ENCODE peak calls at places on chromosome 7, in six cellular contexts. U is H1, Y is cardiac muscle cell, X is fibroblast of lung, C is brain microvascular endothelial cell, R is SJCRH30. D is an unnamed sample. For H3K36me3, the result is how much of the 10 kb centered on the place peaks cover.

GRCh38 chr7:2016021-2016631 is 216.6 kb downstream of the MAD1L1 start:
- DNase-seq in U (peak), Y (no peak), X (no peak), C (no peak), R (no peak), D (peak)

GRCh38 chr7:110944966-110945644 is 145.8 kb upstream of the LRRN3 start:
- DNase-seq in U (no peak), Y (no peak), X (no peak), C (no peak), R (no peak), D (no peak)

GRCh38 chr7:129093867-129094456 is 39.1 kb upstream of the TNPO3 start:
- DNase-seq in U (no peak), Y (no peak), X (no peak), C (no peak), R (no peak), D (no peak)

GRCh38 chr7:232571-233455 is 40.4 kb downstream of the FAM20C start:
- DNase-seq in U (no peak), Y (no peak), X (peak), C (peak), R (no peak), D (no peak)

GRCh38 chr7:82044497-82045080 is 274.7 kb upstream of the HGF start:
- DNase-seq in U (no peak), Y (peak), X (peak), C (peak), R (peak), D (peak)

GRCh38 chr7:42869131-42870020 is 42.5 kb downstream of the C7orf25 start:
- DNase-seq in U (no peak), Y (no peak), X (no peak), C (peak), R (no peak), D (no peak)

GRCh38 chr7:129671276-129671675 is 59.8 kb downstream of the NRF1 start:
- DNase-seq in U (no peak), Y (no peak), X (no peak), C (no peak), R (no peak), D (peak)

GRCh38 chr7:42065942-42066341 is 171.1 kb downstream of the GLI3 start:
- DNase-seq in U (no peak), Y (no peak), X (peak), C (peak), R (no peak), D (no peak)

GRCh38 chr7:103613655-103614642 is 167.9 kb upstream of the SLC26A5 start:
- DNase-seq in U (no peak), Y (peak), X (peak), C (peak), R (peak), D (peak)

GRCh38 chr7:92325173-92325572 is 79.4 kb downstream of the ANKIB1 start:
- DNase-seq in U (no peak), Y (peak), X (peak), C (no peak), R (no peak), D (no peak)

GRCh38 chr7:96187735-96188622 is 133.9 kb downstream of the SLC25A13 start:
- DNase-seq in U (no peak), Y (no peak), X (no peak), C (no peak), R (no peak), D (no peak)

GRCh38 chr7:10156972-10157371 is 816.7 kb upstream of the PHF14 start:
- DNase-seq in U (no peak), Y (no peak), X (no peak), C (no peak), R (no peak), D (no peak)

GRCh38 chr7:927031-927671 is 27.3 kb downstream of the ADAP1 start:
- DNase-seq in U (peak), Y (no peak), X (no peak), C (no peak), R (peak), D (peak)

GRCh38 chr7:47610506-47611044 is 28.7 kb upstream of the TNS3 start:
- DNase-seq in U (no peak), Y (no peak), X (peak), C (peak), R (no peak), D (no peak)

GRCh38 chr7:51031216-51031615 is 248.5 kb upstream of the GRB10 start:
- DNase-seq in U (no peak), Y (no peak), X (no peak), C (no peak), R (no peak), D (no peak)

GRCh38 chr7:4845740-4846142 is 16.1 kb downstream of the PAPOLB start:
- DNase-seq in U (peak), Y (peak), X (peak), C (no peak), R (no peak), D (peak)

GRCh38 chr7:150569245-150569644 is 2.1 kb downstream of the GIMAP4 start:
- DNase-seq in U (no peak), Y (no peak), X (no peak), C (no peak), R (no peak), D (no peak)

GRCh38 chr7:13920053-13920697 is 69.3 kb downstream of the ETV1 start:
- DNase-seq in U (no peak), Y (peak), X (peak), C (peak), R (peak), D (peak)

GRCh38 chr7:95549818-95550529 is 46.3 kb downstream of the PDK4 start:
- DNase-seq in U (no peak), Y (no peak), X (peak), C (peak), R (peak), D (no peak)

GRCh38 chr7:96120856-96121255 is 201.0 kb downstream of the SLC25A13 start:
- DNase-seq in U (no peak), Y (no peak), X (peak), C (no peak), R (no peak), D (no peak)

GRCh38 chr7:1694551-1694950 is 24.5 kb downstream of the ELFN1 start:
- DNase-seq in U (no peak), Y (peak), X (no peak), C (no peak), R (no peak), D (no peak)

GRCh38 chr7:150937848-150938561 is 40.1 kb downstream of the KCNH2 start:
- DNase-seq in U (no peak), Y (no peak), X (peak), C (peak), R (peak), D (peak)

GRCh38 chr7:129616530-129616929 is 5.0 kb downstream of the NRF1 start:
- DNase-seq in U (no peak), Y (no peak), X (no peak), C (no peak), R (no peak), D (no peak)

GRCh38 chr7:36683695-36684357 is 40.5 kb downstream of the AOAH start:
- DNase-seq in U (no peak), Y (no peak), X (no peak), C (no peak), R (no peak), D (no peak)
- H3K36me3 ChIP-seq in U (under half), Y (under half), X (under half), C (under half), R (under half), D (under half)

DNA sequence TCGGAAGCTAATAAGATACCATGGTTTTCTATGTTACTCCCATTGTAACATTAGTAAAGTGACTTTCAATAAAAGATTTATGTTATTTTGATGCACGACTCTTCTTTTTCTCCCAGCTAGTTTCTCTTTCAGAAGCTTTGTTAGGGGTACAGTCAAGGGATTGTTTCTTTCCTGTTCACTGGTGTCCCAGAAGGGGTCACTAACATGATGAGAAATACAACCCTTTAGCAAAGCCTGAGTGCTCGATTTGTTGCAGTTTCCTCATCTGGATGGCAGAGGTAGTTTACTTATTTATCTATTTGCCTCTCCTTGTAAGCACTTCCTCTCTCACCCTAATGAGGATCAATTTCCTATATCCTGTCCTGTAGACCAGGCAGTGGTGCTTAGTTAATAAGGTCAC is 17.0 kb downstream of the SRI start:
- DNase-seq in U (no peak), Y (no peak), X (no peak), C (no peak), R (no peak), D (no peak)
- H3K36me3 ChIP-seq in U (under half), Y (under half), X (under half), C (under half), R (under half), D (under half)

GRCh38 chr7:76330245-76330644 is 27.8 kb downstream of the HSPB1 start:
- DNase-seq in U (no peak), Y (no peak), X (no peak), C (no peak), R (no peak), D (no peak)
- H3K36me3 ChIP-seq in U (half or more), Y (under half), X (under half), C (half or more), R (half or more), D (half or more)

GRCh38 chr7:64999165-65000004 is 7.1 kb downstream of the ERV3-1 start:
- DNase-seq in U (no peak), Y (no peak), X (peak), C (peak), R (no peak), D (no peak)

GRCh38 chr7:64998865-64999164 is 7.7 kb downstream of the ERV3-1 start:
- DNase-seq in U (no peak), Y (no peak), X (no peak), C (no peak), R (no peak), D (no peak)

GRCh38 chr7:64997164-64997908 is 6.5 kb upstream of the ZNF117 start:
- DNase-seq in U (no peak), Y (no peak), X (no peak), C (no peak), R (no peak), D (no peak)

GRCh38 chr7:64996305-64996704 is 5.5 kb upstream of the ZNF117 start:
- DNase-seq in U (no peak), Y (no peak), X (no peak), C (no peak), R (no peak), D (no peak)

DNA sequence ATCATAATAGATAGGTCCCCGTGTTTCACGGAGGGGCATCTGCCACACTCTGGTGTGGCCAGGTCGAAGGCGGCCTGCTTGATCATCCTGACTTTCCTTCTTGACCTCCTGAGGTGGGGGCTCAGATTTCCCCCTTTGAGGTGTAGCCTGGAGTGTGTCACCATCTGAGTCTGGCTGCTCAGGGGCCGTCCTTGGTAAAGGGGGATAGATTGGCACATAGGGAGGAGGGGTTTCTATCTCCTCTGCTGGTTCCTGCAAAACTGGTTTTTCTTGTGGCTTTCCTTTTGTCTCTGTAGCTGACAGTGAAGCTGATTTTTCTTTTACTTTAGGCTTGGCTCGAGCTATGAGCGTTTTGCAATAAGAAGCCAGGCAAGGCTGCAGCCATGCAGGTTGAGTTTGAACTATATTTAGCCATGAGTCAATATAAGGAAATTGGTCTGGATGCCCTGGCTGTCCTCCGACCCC is 7.1 kb upstream of the ZNF117 start:
- DNase-seq in U (no peak), Y (peak), X (peak), C (peak), R (no peak), D (no peak)
- H3K36me3 ChIP-seq in U (under half), Y (under half), X (under half), C (under half), R (under half), D (under half)

DNA sequence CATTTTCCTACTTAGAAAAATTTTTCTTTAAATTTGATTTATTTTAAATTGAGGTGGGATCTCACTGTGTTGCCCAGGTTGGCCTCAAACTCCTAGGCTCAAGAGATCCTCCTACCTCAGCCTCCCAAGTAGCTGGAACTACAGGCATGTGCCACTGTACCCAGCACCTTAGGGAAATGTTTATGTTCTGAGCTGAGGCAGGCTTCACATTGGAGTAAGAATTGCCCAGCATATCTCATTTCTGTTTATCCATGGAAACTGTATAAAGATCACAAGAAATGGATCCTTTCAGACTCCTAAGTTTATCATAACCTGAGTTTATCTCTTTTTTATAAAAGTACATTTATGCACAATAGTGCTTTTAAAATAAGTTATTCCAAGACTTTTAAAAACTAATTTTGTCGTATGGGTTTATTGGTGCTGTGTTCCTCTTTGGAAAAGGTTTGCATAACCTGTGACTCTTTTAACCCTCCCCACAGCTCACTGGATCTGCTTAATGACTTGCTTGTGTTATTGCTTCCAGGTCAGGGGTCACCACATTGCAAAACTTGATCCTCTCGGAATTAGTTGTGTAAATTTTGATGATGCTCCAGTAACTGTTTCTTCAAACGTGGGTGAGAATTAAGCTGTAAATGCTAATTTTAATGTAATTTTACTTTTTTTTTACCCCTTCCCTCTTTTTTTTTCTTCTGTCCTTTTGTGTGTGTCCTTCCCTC is 40.7 kb downstream of the OGDH start:
- DNase-seq in U (no peak), Y (no peak), X (peak), C (no peak), R (no peak), D (no peak)
- H3K36me3 ChIP-seq in U (under half), Y (under half), X (under half), C (under half), R (under half), D (under half)

DNA sequence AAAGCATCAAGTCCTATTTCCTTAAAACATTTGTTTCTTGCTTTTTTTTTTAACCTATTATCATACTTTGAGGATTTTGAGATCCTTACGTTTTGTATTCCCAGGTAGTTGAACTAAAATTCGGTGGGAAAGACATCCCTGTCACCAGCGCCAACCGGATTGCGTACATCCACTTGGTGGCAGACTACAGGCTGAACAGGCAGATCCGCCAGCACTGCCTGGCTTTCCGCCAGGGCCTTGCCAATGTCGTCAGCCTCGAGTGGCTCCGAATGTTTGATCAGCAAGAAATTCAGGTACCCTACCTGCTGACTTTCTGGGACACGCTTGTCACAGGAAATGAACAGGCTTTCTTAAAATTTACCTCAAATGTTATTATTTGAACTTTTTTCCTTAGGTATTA is 83.0 kb upstream of the DNAJB6 start:
- DNase-seq in U (no peak), Y (no peak), X (no peak), C (no peak), R (no peak), D (peak)
- H3K36me3 ChIP-seq in U (under half), Y (half or more), X (under half), C (under half), R (half or more), D (half or more)

DNA sequence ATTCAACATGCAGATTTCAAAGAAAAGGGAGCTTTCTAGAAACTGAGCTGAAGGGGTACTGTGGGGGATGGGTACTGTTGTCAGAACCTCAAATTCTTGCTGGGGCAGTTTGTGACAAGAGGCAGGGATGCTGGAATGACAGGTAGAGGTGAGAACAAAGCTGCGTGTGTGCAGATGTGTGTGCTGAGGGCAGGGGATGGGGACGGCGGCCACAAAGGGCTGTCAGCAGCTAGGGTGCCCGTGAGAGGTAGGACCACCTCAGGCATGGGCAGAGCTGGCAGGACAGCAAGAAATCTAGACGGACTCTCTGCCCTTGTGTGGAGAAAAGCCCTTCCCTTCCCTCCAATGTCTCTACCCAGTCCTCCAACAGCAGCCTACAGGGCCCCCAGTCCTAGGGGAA is 14.4 kb upstream of the BAZ1B start:
- DNase-seq in U (no peak), Y (no peak), X (no peak), C (no peak), R (no peak), D (no peak)
- H3K36me3 ChIP-seq in U (under half), Y (under half), X (under half), C (under half), R (under half), D (under half)

GRCh38 chr7:32930378-32930777 is 26.9 kb upstream of the FKBP9 start:
- DNase-seq in U (no peak), Y (no peak), X (no peak), C (no peak), R (no peak), D (no peak)
- H3K36me3 ChIP-seq in U (under half), Y (under half), X (under half), C (under half), R (under half), D (under half)

DNA sequence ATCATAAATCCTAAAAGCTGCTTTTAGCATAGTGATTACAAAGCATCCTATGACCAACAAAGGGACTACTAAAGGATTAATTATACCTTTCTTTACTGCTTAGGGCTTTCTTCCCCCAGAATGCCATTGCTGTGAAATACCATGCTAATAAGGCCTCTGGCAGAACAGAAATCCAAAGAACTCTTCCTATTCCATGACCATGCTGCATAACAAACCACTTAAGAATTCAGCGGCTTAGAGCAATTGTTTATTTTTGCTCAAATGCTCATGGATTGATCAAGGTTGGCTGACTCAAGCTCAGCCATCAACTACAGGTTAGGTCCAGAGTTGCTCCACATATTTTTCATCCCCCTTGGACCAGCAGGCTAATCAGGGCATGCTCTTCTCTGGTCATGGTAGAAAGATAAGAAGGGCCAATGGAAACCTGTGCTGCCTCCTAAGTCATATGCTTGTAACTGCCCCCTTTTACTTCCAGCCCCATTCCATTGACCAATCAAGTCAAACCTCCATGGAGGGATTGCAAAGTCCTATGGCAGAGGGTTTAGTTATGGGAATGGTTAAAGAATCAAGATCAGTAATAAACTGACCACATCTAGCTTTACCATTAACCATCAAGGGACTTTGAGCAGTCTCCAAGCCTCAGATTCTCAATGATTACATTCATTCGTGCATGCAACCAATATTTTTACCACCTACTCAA is 244.4 kb upstream of the FZD1 start:
- DNase-seq in U (no peak), Y (no peak), X (no peak), C (no peak), R (peak), D (no peak)
- H3K36me3 ChIP-seq in U (under half), Y (under half), X (under half), C (under half), R (under half), D (under half)

GRCh38 chr7:153835104-153835503 is 217.1 kb upstream of the DPP6 start:
- DNase-seq in U (no peak), Y (no peak), X (no peak), C (no peak), R (no peak), D (no peak)
- H3K36me3 ChIP-seq in U (under half), Y (under half), X (under half), C (under half), R (under half), D (under half)